ENCODE peak calls at places on chromosomes 4 and X, in seven cellular contexts. J, H, L, N, U, A and W are unnamed samples.

GRCh38 chrX:137166591-137166990 is 132.8 kb upstream of the GPR101 start:
- DNase-seq in N (no peak), U (no peak), J (peak; percentile 6), H (peak; percentile 18), L (no peak), A (no peak), W (no peak)

GRCh38 chr4:185424905-185425599 is 712 bp downstream of the UFSP2 start:
- DNase-seq in A (no peak), J (no peak), N (no peak), L (no peak), H (no peak), U (no peak), W (no peak)

GRCh38 chr4:52659016-52659721 is at the start of gene USP46:
- DNase-seq in J (peak; percentile 89), L (peak; percentile 84), A (peak; percentile 66), H (peak; percentile 65), N (peak; percentile 87), U (peak; percentile 84), W (peak; percentile 66)

GRCh38 chrX:2710041-2710471 is 19.0 kb downstream of the CD99 start:
- DNase-seq in J (no peak), H (peak; percentile 88), U (no peak), A (no peak), L (no peak), N (no peak), W (no peak)

GRCh38 chr4:125268065-125268755 is 46.5 kb upstream of the FAT4 start:
- DNase-seq in A (no peak), J (no peak), U (no peak), L (no peak), H (no peak), N (no peak), W (no peak)

GRCh38 chr4:21649691-21650090 is 298.9 kb downstream of the KCNIP4 start:
- DNase-seq in U (no peak), N (no peak), H (no peak), L (no peak), J (no peak), A (no peak), W (no peak)

GRCh38 chrX:20026278-20026677 is 35.4 kb upstream of the BCLAF3 start:
- DNase-seq in J (no peak), H (no peak), L (no peak), N (no peak), A (no peak), U (no peak), W (no peak)

GRCh38 chr4:119728692-119729593 is 100.3 kb upstream of the PDE5A start:
- DNase-seq in L (no peak), J (no peak), H (no peak), N (no peak), A (no peak), U (no peak), W (no peak)

GRCh38 chr4:114597410-114598115 is 1.0 kb upstream of the UGT8 start:
- DNase-seq in N (no peak), A (peak; percentile 2), L (no peak), J (no peak), U (no peak), H (no peak), W (no peak)

GRCh38 chrX:118502121-118502794 is 6.6 kb downstream of the DOCK11 start:
- DNase-seq in U (no peak), N (no peak), H (peak; percentile 90), J (no peak), L (no peak), A (no peak), W (no peak)

GRCh38 chr4:112099701-112100289 is 45.5 kb upstream of the FAM241A start:
- DNase-seq in H (peak; percentile 69), L (no peak), A (peak; percentile 31), U (no peak), J (no peak), N (no peak), W (no peak)

GRCh38 chr4:160406426-160406825 is 1303.5 kb downstream of the RAPGEF2 start:
- DNase-seq in L (no peak), U (no peak), H (no peak), A (no peak), N (no peak), J (no peak), W (no peak)

GRCh38 chrX:76428243-76429130 is 977 bp downstream of the MAGEE1 start:
- DNase-seq in U (peak; percentile 41), L (peak; percentile 29), H (no peak), J (peak; percentile 61), N (peak; percentile 71), A (no peak), W (no peak)

GRCh38 chr4:163493643-163494359 is 689 bp upstream of the TMA16 start:
- DNase-seq in H (peak; percentile 61), J (no peak), N (no peak), L (peak; percentile 28), U (peak; percentile 64), A (no peak), W (no peak)

GRCh38 chr4:14196141-14196540 is 568.6 kb upstream of the BOD1L1 start:
- DNase-seq in L (peak; percentile 47), J (no peak), N (no peak), U (peak; percentile 55), A (peak; percentile 52), H (peak; percentile 43), W (no peak)

GRCh38 chr4:79652232-79652631 is 244.2 kb upstream of the GK2 start:
- DNase-seq in L (no peak), H (no peak), J (no peak), A (no peak), U (no peak), N (no peak), W (no peak)

GRCh38 chr4:2932951-2933565 is 30.1 kb downstream of the NOP14 start:
- DNase-seq in U (peak; percentile 46), A (no peak), H (no peak), N (peak; percentile 71), L (no peak), J (no peak), W (no peak)

GRCh38 chr4:121112530-121112929 is 40.2 kb upstream of the NDNF start:
- DNase-seq in H (no peak), U (no peak), A (no peak), L (no peak), N (no peak), J (no peak), W (no peak)

GRCh38 chrX:48045410-48046311 is 25.8 kb downstream of the ZNF630 start:
- DNase-seq in A (no peak), L (peak; percentile 55), N (no peak), J (no peak), H (no peak), U (no peak), W (no peak)

GRCh38 chr4:158840131-158840530 is 71.3 kb downstream of the FNIP2 start:
- DNase-seq in A (no peak), J (no peak), U (no peak), L (no peak), N (no peak), H (no peak), W (no peak)

GRCh38 chr4:66055999-66056398 is 385.7 kb upstream of the EPHA5 start:
- DNase-seq in N (no peak), J (no peak), H (no peak), A (no peak), L (no peak), U (no peak), W (no peak)

GRCh38 chr4:146585761-146586333 is 52.8 kb upstream of the POU4F2 start:
- DNase-seq in L (no peak), J (no peak), A (no peak), N (no peak), U (no peak), H (peak; percentile 16), W (no peak)

GRCh38 chr4:8745828-8746225 is 125.8 kb downstream of the HMX1 start:
- DNase-seq in U (peak; percentile 32), A (no peak), N (no peak), L (no peak), H (no peak), J (no peak), W (no peak)